ENCODE peak calls at places on chromosomes 11 and 22, in eight cellular contexts. Y is tibial artery; P is esophagus squamous epithelium; D is effector memory CD4-positive, alpha-beta T cell; Z is H1; I is left ventricle myocardium inferior; W is WERI-Rb-1; U is MM.1S. E is an unnamed sample.

GRCh38 chr11:122850076-122850631 is 11.9 kb downstream of the CRTAM start:
- DNase-seq in Y (no peak), P (no peak), D (peak; percentile 25), Z (no peak), I (no peak), W (no peak), U (no peak), E (no peak)

GRCh38 chr22:26643368-26644100 is 13.9 kb upstream of the MIAT start:
- DNase-seq in Y (no peak), P (no peak), D (no peak), Z (no peak), I (no peak), W (no peak), U (no peak), E (no peak)

GRCh38 chr11:20042025-20042639 is 118.1 kb downstream of the DBX1 start:
- DNase-seq in Y (no peak), P (no peak), D (no peak), Z (no peak), I (no peak), W (no peak), U (no peak), E (no peak)

GRCh38 chr11:42422094-42422493 is 889.7 kb upstream of the API5 start:
- DNase-seq in Y (no peak), P (no peak), D (no peak), Z (no peak), I (no peak), W (no peak), U (no peak), E (no peak)

GRCh38 chr11:77590194-77590591 is 440 bp downstream of the AQP11 start:
- DNase-seq in Y (peak; percentile 65), P (no peak), D (no peak), Z (no peak), I (peak; percentile 19), W (peak; percentile 23), U (peak; percentile 47), E (peak; percentile 28)

GRCh38 chr22:19174106-19175025 is 4.2 kb downstream of the SLC25A1 start:
- DNase-seq in Y (peak; percentile 90), P (no peak), D (no peak), Z (peak; percentile 49), I (no peak), W (no peak), U (no peak), E (no peak)

GRCh38 chr11:11843642-11844041 is 1.9 kb downstream of the USP47 start:
- DNase-seq in Y (no peak), P (no peak), D (no peak), Z (no peak), I (no peak), W (no peak), U (no peak), E (no peak)

GRCh38 chr22:29580200-29580810 is 608 bp downstream of the NIPSNAP1 start:
- DNase-seq in Y (no peak), P (no peak), D (no peak), Z (no peak), I (no peak), W (no peak), U (no peak), E (no peak)

GRCh38 chr22:27135582-27135981 is 478.2 kb downstream of the MIAT start:
- DNase-seq in Y (no peak), P (no peak), D (no peak), Z (no peak), I (no peak), W (no peak), U (no peak), E (no peak)

GRCh38 chr11:69438286-69438920 is 43.1 kb upstream of the LINC01488 start:
- DNase-seq in Y (no peak), P (no peak), D (no peak), Z (no peak), I (no peak), W (no peak), U (no peak), E (no peak)

GRCh38 chr11:808427-809286 is 1.1 kb upstream of the RPLP2 start:
- DNase-seq in Y (no peak), P (no peak), D (peak; percentile 36), Z (no peak), I (no peak), W (no peak), U (peak; percentile 45), E (no peak)

GRCh38 chr11:108496643-108497256 is 1.4 kb downstream of the POGLUT3 start:
- DNase-seq in Y (no peak), P (no peak), D (no peak), Z (no peak), I (no peak), W (no peak), U (no peak), E (no peak)

GRCh38 chr11:61494341-61495038 is 14.1 kb upstream of the LRRC10B start:
- DNase-seq in Y (no peak), P (no peak), D (no peak), Z (no peak), I (peak; percentile 56), W (no peak), U (no peak), E (no peak)

DNA sequence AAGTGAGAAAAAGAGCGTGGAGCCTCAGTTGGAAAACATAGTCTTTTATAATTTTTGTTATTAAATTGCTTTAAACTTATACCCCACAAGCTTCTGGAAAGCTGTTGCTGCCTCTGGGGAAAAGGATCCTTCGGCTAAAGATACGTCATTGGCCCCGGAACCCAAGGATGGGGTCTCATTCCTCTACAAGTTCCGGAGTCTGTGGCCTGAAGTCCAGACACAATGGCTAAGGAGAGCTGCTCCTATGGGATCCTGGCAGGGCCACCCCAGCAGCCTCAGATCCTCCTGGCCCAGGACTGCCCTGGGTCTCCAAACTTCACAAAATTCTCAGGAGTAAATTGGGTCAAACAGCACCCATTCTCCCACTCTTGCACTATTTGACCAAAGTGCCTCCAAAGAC is 5.9 kb downstream of the WT1 start:
- DNase-seq in Y (no peak), P (no peak), D (no peak), Z (no peak), I (no peak), W (no peak), U (no peak), E (no peak)
- H3K27ac ChIP-seq in Y (no peak overlapping the region), P (no peak overlapping the region), D (no peak overlapping the region), Z (no peak overlapping the region), I (no peak overlapping the region), W (no peak overlapping the region), U (no peak overlapping the region), E (no peak overlapping the region)

GRCh38 chr11:128483211-128483788 is 104.1 kb downstream of the ETS1 start:
- DNase-seq in Y (no peak), P (no peak), D (no peak), Z (no peak), I (no peak), W (no peak), U (no peak), E (no peak)

GRCh38 chr11:128482092-128482491 is 105.3 kb downstream of the ETS1 start:
- DNase-seq in Y (no peak), P (no peak), D (no peak), Z (no peak), I (no peak), W (no peak), U (no peak), E (no peak)

GRCh38 chr11:128481135-128481534 is 106.2 kb downstream of the ETS1 start:
- DNase-seq in Y (no peak), P (no peak), D (no peak), Z (no peak), I (no peak), W (no peak), U (no peak), E (no peak)

GRCh38 chr11:128484172-128484571 is 103.2 kb downstream of the ETS1 start:
- DNase-seq in Y (no peak), P (no peak), D (no peak), Z (no peak), I (no peak), W (peak; percentile 17), U (no peak), E (no peak)

DNA sequence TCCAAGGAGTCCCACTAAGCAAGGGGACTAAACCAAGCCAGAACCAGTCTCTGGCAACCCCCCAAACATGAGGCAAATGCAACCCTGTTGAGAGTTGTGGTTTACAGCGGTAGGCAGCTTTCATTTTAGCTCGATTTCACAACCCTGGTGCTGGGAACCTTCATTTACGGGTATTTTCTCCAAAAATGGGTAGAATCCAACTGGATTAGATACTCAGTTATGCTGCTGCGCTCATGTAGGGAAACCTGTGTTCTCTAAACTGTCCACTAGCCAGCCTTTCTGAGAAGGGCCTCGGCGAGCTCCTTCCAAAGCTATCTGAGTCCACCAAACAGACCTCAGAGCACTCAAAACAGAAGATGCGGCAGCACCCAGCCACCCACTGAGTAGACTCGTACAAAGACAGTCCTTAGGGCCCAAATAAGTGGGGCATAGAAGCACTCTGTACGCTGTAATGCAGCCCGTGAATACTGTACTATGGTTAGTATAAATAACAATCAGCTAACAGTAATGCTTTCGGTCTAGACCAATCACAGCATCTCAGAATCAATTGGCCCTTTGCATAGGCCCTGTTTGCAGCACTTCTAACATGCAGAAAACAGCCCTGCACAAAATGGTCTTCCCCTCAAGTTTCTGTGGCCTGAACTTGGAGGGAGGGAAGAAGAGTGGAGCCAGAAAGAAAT is 104.7 kb downstream of the ETS1 start:
- DNase-seq in Y (peak; percentile 84), P (no peak), D (no peak), Z (no peak), I (no peak), W (no peak), U (no peak), E (no peak)
- H3K27ac ChIP-seq in Y (peak overlapping the region; percentile 55), P (peak overlapping the region; percentile 83), D (peak overlapping the region; percentile 93), Z (no peak overlapping the region), I (peak overlapping the region; percentile 85), W (no peak overlapping the region), U (no peak overlapping the region), E (peak overlapping the region; percentile 1)

DNA sequence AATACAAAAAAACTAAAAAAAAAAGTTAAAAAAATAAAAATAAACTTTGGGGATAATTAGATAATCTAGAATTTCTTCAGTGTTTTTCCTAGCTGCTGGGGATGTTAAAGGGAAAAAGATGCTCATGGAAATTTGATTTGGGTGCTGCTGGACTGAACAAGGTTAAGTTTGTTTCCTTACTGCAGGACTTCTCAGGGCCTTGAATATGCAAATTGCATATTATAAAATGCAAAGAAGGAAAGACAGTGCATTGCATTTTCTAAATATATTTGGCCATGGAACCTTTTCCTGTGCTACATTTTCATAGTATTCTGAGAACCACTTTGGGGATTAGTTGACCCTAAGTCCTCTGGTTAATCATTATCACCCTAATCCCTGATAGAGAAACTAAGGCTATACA is 79.6 kb downstream of the ABTB2 start:
- DNase-seq in Y (no peak), P (no peak), D (no peak), Z (no peak), I (no peak), W (no peak), U (no peak), E (no peak)
- H3K27ac ChIP-seq in Y (no peak overlapping the region), P (no peak overlapping the region), D (no peak overlapping the region), Z (no peak overlapping the region), I (peak overlapping the region; percentile 59), W (no peak overlapping the region), U (no peak overlapping the region), E (no peak overlapping the region)

DNA sequence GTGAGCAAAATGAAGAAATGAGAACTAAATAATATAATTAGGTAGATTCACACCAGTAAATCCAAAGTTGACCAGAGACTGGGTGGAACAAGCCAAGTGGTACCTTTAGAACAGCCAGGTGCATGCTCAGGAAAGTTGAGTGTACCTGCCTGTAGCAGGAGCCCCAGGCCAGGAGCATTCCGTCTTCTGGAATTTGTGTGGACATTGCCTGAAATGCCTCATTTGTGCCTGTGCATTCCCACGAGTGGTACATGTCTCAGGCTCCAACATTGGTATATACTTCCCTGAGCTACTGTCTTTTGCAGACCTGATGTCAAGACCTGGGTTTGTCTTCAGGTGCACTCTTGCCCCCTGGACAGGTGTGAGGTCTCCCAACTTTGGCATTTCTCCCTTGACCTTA is 187.6 kb upstream of the NECTIN1 start:
- DNase-seq in Y (no peak), P (no peak), D (no peak), Z (no peak), I (no peak), W (no peak), U (no peak), E (no peak)
- H3K27ac ChIP-seq in Y (no peak overlapping the region), P (no peak overlapping the region), D (no peak overlapping the region), Z (no peak overlapping the region), I (no peak overlapping the region), W (no peak overlapping the region), U (no peak overlapping the region), E (no peak overlapping the region)